ENCODE peak calls at places on chromosome 19, in four cellular contexts. Z, K, C and L are unnamed samples.

GRCh38 chr19:19417618-19418270 is 12.3 kb downstream of the GATAD2A start:
- DNase-seq in C (no peak), K (no peak), Z (no peak), L (no peak)

GRCh38 chr19:2235026-2235395 is 1.1 kb downstream of the PLEKHJ1 start:
- DNase-seq in Z (no peak), C (no peak), K (no peak), L (no peak)

GRCh38 chr19:46944918-46945628 is 74.6 kb upstream of the NPAS1 start:
- DNase-seq in Z (no peak), C (no peak), K (no peak), L (no peak)

GRCh38 chr19:11737964-11738745 is 591 bp downstream of the ZNF823 start:
- DNase-seq in C (peak; percentile 32), Z (no peak), K (no peak), L (peak; percentile 68)

GRCh38 chr19:52778811-52779210 is 7.8 kb downstream of the ZNF600 start:
- DNase-seq in C (no peak), K (no peak), Z (no peak), L (no peak)

GRCh38 chr19:43624933-43625332 is 5.5 kb upstream of the ZNF428 start:
- DNase-seq in K (peak; percentile 84), Z (peak; percentile 81), C (peak; percentile 36), L (no peak)

GRCh38 chr19:2603320-2603719 is 99.2 kb downstream of the GNG7 start:
- DNase-seq in C (no peak), K (no peak), Z (no peak), L (no peak)

GRCh38 chr19:16429066-16429758 is 42.6 kb downstream of the EPS15L1 start:
- DNase-seq in Z (no peak), K (no peak), C (no peak), L (no peak)

GRCh38 chr19:42229263-42229854 is 9.2 kb downstream of the ZNF526 start:
- DNase-seq in Z (no peak), K (no peak), C (no peak), L (no peak)

GRCh38 chr19:6402834-6403608 is 10.1 kb upstream of the GTF2F1 start:
- DNase-seq in Z (no peak), K (no peak), C (no peak), L (no peak)

GRCh38 chr19:30879225-30879624 is 470.0 kb downstream of the TSHZ3 start:
- DNase-seq in K (no peak), C (no peak), Z (no peak), L (no peak)

GRCh38 chr19:11964496-11964857 is 363 bp upstream of the ZNF763 start:
- DNase-seq in C (no peak), Z (no peak), K (no peak), L (no peak)

GRCh38 chr19:19263886-19264487 is 9.1 kb downstream of the TM6SF2 start:
- DNase-seq in K (no peak), C (no peak), Z (no peak), L (no peak)

GRCh38 chr19:47756627-47756929 is 11.2 kb downstream of the NOP53 start:
- DNase-seq in Z (no peak), C (no peak), K (no peak), L (no peak)

GRCh38 chr19:17340302-17340870 is 3.0 kb downstream of the GTPBP3 start:
- DNase-seq in K (no peak), Z (no peak), C (no peak), L (no peak)

GRCh38 chr19:47507031-47507430 is 7.8 kb downstream of the NAPA start:
- DNase-seq in Z (no peak), K (no peak), C (no peak), L (no peak)